ENCODE peak calls at places on chromosomes 12 and 14, in ten cellular contexts. One of them, this sample, is unnamed.

GRCh38 chr12:118150625-118151024 is 14.7 kb downstream of the PEBP1 start:
- DNase-seq in MCF 10A: no peak
- DNase-seq in HFF-Myc: no peak
- DNase-seq in glutamatergic neuron: no peak
- DNase-seq in cardiac fibroblast: no peak
- DNase-seq in nephron progenitor cell: no peak
- DNase-seq in omental fat pad: no peak
- DNase-seq in foreskin fibroblast: no peak
- DNase-seq in GM23338: no peak
- DNase-seq in GM20000: no peak
- DNase-seq in this sample: no peak

GRCh38 chr12:19726122-19726521 is 286.8 kb downstream of the AEBP2 start:
- DNase-seq in omental fat pad: no peak
- DNase-seq in foreskin fibroblast: no peak
- DNase-seq in GM20000: no peak
- DNase-seq in MCF 10A: no peak
- DNase-seq in nephron progenitor cell: no peak
- DNase-seq in GM23338: no peak
- DNase-seq in glutamatergic neuron: no peak
- DNase-seq in HFF-Myc: no peak
- DNase-seq in cardiac fibroblast: no peak
- DNase-seq in this sample: no peak

GRCh38 chr12:127767631-127768030 is 499.3 kb upstream of the TMEM132C start:
- DNase-seq in MCF 10A: no peak
- DNase-seq in GM23338: no peak
- DNase-seq in cardiac fibroblast: no peak
- DNase-seq in nephron progenitor cell: no peak
- DNase-seq in omental fat pad: no peak
- DNase-seq in glutamatergic neuron: no peak
- DNase-seq in GM20000: no peak
- DNase-seq in HFF-Myc: no peak
- DNase-seq in foreskin fibroblast: no peak
- DNase-seq in this sample: no peak

GRCh38 chr14:92717571-92718042 is 30.8 kb downstream of the LGMN start:
- DNase-seq in HFF-Myc: no peak
- DNase-seq in GM23338: no peak
- DNase-seq in MCF 10A: no peak
- DNase-seq in foreskin fibroblast: no peak
- DNase-seq in glutamatergic neuron: no peak
- DNase-seq in nephron progenitor cell: no peak
- DNase-seq in cardiac fibroblast: no peak
- DNase-seq in omental fat pad: no peak
- DNase-seq in GM20000: no peak
- DNase-seq in this sample: no peak

GRCh38 chr12:29376118-29376517 is 4.9 kb downstream of the ERGIC2 start:
- DNase-seq in glutamatergic neuron: no peak
- DNase-seq in nephron progenitor cell: no peak
- DNase-seq in GM23338: no peak
- DNase-seq in GM20000: no peak
- DNase-seq in HFF-Myc: no peak
- DNase-seq in cardiac fibroblast: no peak
- DNase-seq in omental fat pad: no peak
- DNase-seq in foreskin fibroblast: no peak
- DNase-seq in MCF 10A: no peak
- DNase-seq in this sample: no peak

GRCh38 chr14:89282191-89282590 is 134.8 kb downstream of the FOXN3 start:
- DNase-seq in HFF-Myc: no peak
- DNase-seq in glutamatergic neuron: no peak
- DNase-seq in nephron progenitor cell: no peak
- DNase-seq in GM23338: no peak
- DNase-seq in GM20000: no peak
- DNase-seq in foreskin fibroblast: no peak
- DNase-seq in cardiac fibroblast: no peak
- DNase-seq in omental fat pad: no peak
- DNase-seq in MCF 10A: no peak
- DNase-seq in this sample: no peak

GRCh38 chr12:91177380-91177779 is 5.2 kb downstream of the DCN start:
- DNase-seq in MCF 10A: no peak
- DNase-seq in nephron progenitor cell: no peak
- DNase-seq in cardiac fibroblast: no peak
- DNase-seq in GM20000: no peak
- DNase-seq in omental fat pad: no peak
- DNase-seq in GM23338: no peak
- DNase-seq in glutamatergic neuron: no peak
- DNase-seq in foreskin fibroblast: no peak
- DNase-seq in HFF-Myc: no peak
- DNase-seq in this sample: no peak

GRCh38 chr12:19404232-19404880 is 34.9 kb upstream of the AEBP2 start:
- DNase-seq in foreskin fibroblast: no peak
- DNase-seq in GM20000: no peak
- DNase-seq in GM23338: no peak
- DNase-seq in cardiac fibroblast: no peak
- DNase-seq in HFF-Myc: no peak
- DNase-seq in omental fat pad: no peak
- DNase-seq in glutamatergic neuron: no peak
- DNase-seq in nephron progenitor cell: no peak
- DNase-seq in MCF 10A: no peak
- DNase-seq in this sample: no peak

GRCh38 chr14:77812028-77812427 is 12.1 kb downstream of the ADCK1 start:
- DNase-seq in glutamatergic neuron: no peak
- DNase-seq in omental fat pad: no peak
- DNase-seq in HFF-Myc: no peak
- DNase-seq in MCF 10A: no peak
- DNase-seq in GM20000: no peak
- DNase-seq in cardiac fibroblast: no peak
- DNase-seq in foreskin fibroblast: no peak
- DNase-seq in GM23338: no peak
- DNase-seq in nephron progenitor cell: no peak
- DNase-seq in this sample: no peak

GRCh38 chr12:133080051-133080618 is 588 bp upstream of the ZNF140 start:
- DNase-seq in foreskin fibroblast: peak
- DNase-seq in HFF-Myc: peak
- DNase-seq in omental fat pad: peak
- DNase-seq in cardiac fibroblast: peak
- DNase-seq in GM23338: peak
- DNase-seq in GM20000: peak
- DNase-seq in nephron progenitor cell: peak
- DNase-seq in MCF 10A: peak
- DNase-seq in glutamatergic neuron: peak
- DNase-seq in this sample: peak

GRCh38 chr12:133081408-133081806 is 684 bp downstream of the ZNF140 start:
- DNase-seq in GM20000: no peak
- DNase-seq in cardiac fibroblast: no peak
- DNase-seq in foreskin fibroblast: no peak
- DNase-seq in omental fat pad: no peak
- DNase-seq in HFF-Myc: no peak
- DNase-seq in GM23338: peak
- DNase-seq in nephron progenitor cell: no peak
- DNase-seq in glutamatergic neuron: no peak
- DNase-seq in MCF 10A: no peak
- DNase-seq in this sample: no peak

GRCh38 chr12:133083345-133083744 is 2.6 kb downstream of the ZNF140 start:
- DNase-seq in foreskin fibroblast: no peak
- DNase-seq in glutamatergic neuron: no peak
- DNase-seq in cardiac fibroblast: no peak
- DNase-seq in omental fat pad: no peak
- DNase-seq in HFF-Myc: no peak
- DNase-seq in GM23338: no peak
- DNase-seq in nephron progenitor cell: no peak
- DNase-seq in GM20000: no peak
- DNase-seq in MCF 10A: no peak
- DNase-seq in this sample: no peak

GRCh38 chr12:133080619-133081407 is at the start of gene ZNF140:
- DNase-seq in MCF 10A: peak
- DNase-seq in GM23338: peak
- DNase-seq in cardiac fibroblast: peak
- DNase-seq in foreskin fibroblast: peak
- DNase-seq in glutamatergic neuron: peak
- DNase-seq in omental fat pad: peak
- DNase-seq in GM20000: peak
- DNase-seq in HFF-Myc: peak
- DNase-seq in nephron progenitor cell: peak
- DNase-seq in this sample: peak
- TF ChIP-seq CTCF in MCF 10A: no peak
- TF ChIP-seq CTCF in GM23338: no peak
- TF ChIP-seq CTCF in cardiac fibroblast: peak
- TF ChIP-seq CTCF in foreskin fibroblast: no peak
- TF ChIP-seq CTCF in glutamatergic neuron: peak
- TF ChIP-seq CTCF in omental fat pad: no peak
- TF ChIP-seq CTCF in GM20000: no peak
- TF ChIP-seq CTCF in HFF-Myc: no peak
- TF ChIP-seq CTCF in nephron progenitor cell: peak
- TF ChIP-seq CTCF in this sample: no peak

GRCh38 chr14:68677476-68677875 is 115.4 kb downstream of the ZFP36L1 start:
- DNase-seq in GM23338: no peak
- DNase-seq in cardiac fibroblast: no peak
- DNase-seq in MCF 10A: peak
- DNase-seq in HFF-Myc: no peak
- DNase-seq in foreskin fibroblast: no peak
- DNase-seq in omental fat pad: no peak
- DNase-seq in GM20000: no peak
- DNase-seq in nephron progenitor cell: no peak
- DNase-seq in glutamatergic neuron: no peak
- DNase-seq in this sample: no peak

GRCh38 chr14:68675233-68675577 is 117.7 kb downstream of the ZFP36L1 start:
- DNase-seq in glutamatergic neuron: no peak
- DNase-seq in omental fat pad: no peak
- DNase-seq in MCF 10A: peak
- DNase-seq in GM23338: no peak
- DNase-seq in foreskin fibroblast: peak
- DNase-seq in cardiac fibroblast: no peak
- DNase-seq in nephron progenitor cell: no peak
- DNase-seq in GM20000: no peak
- DNase-seq in HFF-Myc: no peak
- DNase-seq in this sample: peak

GRCh38 chr14:68674538-68675232 is 118.2 kb downstream of the ZFP36L1 start:
- DNase-seq in GM23338: no peak
- DNase-seq in GM20000: no peak
- DNase-seq in omental fat pad: no peak
- DNase-seq in cardiac fibroblast: no peak
- DNase-seq in HFF-Myc: no peak
- DNase-seq in foreskin fibroblast: no peak
- DNase-seq in MCF 10A: no peak
- DNase-seq in nephron progenitor cell: no peak
- DNase-seq in glutamatergic neuron: no peak
- DNase-seq in this sample: peak

GRCh38 chr14:68677901-68678300 is 115.0 kb downstream of the ZFP36L1 start:
- DNase-seq in GM20000: no peak
- DNase-seq in MCF 10A: no peak
- DNase-seq in cardiac fibroblast: no peak
- DNase-seq in omental fat pad: no peak
- DNase-seq in foreskin fibroblast: no peak
- DNase-seq in nephron progenitor cell: no peak
- DNase-seq in glutamatergic neuron: no peak
- DNase-seq in HFF-Myc: no peak
- DNase-seq in GM23338: no peak
- DNase-seq in this sample: no peak

DNA sequence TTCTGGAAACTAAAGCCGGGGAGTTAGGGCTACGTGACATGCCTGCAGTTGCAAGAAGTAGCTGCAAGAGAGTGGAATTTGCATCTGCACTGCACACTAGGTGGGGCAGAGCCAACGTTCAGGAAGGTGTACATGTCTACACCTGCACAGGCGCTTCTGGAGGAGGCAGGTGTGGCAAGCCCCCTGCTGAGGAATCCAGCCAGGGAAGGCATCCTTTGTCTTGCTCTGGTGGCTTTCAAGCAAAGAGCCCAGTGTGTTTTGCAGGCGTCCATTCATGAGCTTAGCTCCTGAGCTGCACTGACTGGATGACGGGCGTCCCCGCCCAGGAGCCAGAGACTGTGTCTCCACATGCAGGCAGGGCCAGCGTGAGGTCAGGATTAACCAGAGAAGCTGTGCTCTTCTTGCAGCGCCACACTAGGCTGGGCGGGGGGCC is 116.3 kb downstream of the ZFP36L1 start:
- DNase-seq in GM20000: no peak
- DNase-seq in nephron progenitor cell: no peak
- DNase-seq in HFF-Myc: no peak
- DNase-seq in GM23338: no peak
- DNase-seq in cardiac fibroblast: no peak
- DNase-seq in omental fat pad: no peak
- DNase-seq in MCF 10A: peak
- DNase-seq in glutamatergic neuron: no peak
- DNase-seq in foreskin fibroblast: no peak
- DNase-seq in this sample: no peak
- TF ChIP-seq CTCF in GM20000: no peak
- TF ChIP-seq CTCF in nephron progenitor cell: no peak
- TF ChIP-seq CTCF in HFF-Myc: no peak
- TF ChIP-seq CTCF in GM23338: no peak
- TF ChIP-seq CTCF in cardiac fibroblast: no peak
- TF ChIP-seq CTCF in omental fat pad: no peak
- TF ChIP-seq CTCF in MCF 10A: no peak
- TF ChIP-seq CTCF in glutamatergic neuron: no peak
- TF ChIP-seq CTCF in foreskin fibroblast: no peak
- TF ChIP-seq CTCF in this sample: no peak

DNA sequence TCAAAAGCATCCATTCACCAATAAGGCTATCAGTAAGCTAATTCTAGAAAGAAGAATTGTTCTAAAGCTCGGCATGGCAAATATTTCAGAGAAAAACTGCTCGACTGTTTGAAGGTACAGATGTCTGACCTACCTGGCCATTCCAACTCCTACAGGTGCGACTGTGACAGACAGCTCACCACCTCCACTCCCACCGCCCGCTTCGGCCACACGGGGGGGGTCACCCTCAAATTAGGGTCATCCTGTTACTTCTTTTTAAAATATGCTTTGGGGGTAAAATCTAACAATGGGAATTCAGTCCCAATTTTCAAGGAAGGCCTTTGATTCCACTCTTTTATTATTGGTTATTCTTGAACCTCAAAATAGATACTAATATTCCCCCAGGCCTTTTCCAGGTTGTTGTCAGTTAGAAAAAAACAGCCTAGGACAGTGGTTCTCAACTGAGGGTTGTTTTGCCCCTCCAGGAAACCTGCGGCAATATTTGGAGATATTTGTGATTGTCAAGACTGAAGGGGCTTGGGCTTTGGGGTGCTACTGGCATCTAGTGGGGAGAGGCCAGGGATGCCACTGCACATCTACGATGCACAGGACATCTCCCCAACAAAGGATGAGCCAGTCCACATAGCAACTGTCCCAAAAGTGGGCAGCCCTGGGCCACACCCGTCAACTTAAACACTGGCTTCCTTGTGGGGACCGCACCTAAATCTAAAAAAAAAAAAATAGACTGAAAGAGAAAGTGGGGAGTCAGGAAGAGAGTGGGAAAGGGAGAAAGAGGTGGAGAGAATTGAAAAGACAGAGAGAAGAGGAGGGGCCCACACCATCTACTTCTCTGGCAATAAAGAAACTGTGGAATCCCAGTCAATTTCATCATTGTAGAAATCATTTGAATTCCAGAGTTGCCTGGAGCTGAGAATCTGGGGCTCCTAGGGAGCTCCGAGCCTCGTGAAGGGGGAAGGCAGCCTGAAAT is 81.0 kb downstream of the BCL11B start:
- DNase-seq in HFF-Myc: no peak
- DNase-seq in cardiac fibroblast: no peak
- DNase-seq in GM20000: no peak
- DNase-seq in MCF 10A: peak
- DNase-seq in GM23338: peak
- DNase-seq in nephron progenitor cell: no peak
- DNase-seq in omental fat pad: no peak
- DNase-seq in glutamatergic neuron: no peak
- DNase-seq in foreskin fibroblast: no peak
- DNase-seq in this sample: no peak
- TF ChIP-seq CTCF in HFF-Myc: no peak
- TF ChIP-seq CTCF in cardiac fibroblast: no peak
- TF ChIP-seq CTCF in GM20000: no peak
- TF ChIP-seq CTCF in MCF 10A: peak
- TF ChIP-seq CTCF in GM23338: no peak
- TF ChIP-seq CTCF in nephron progenitor cell: no peak
- TF ChIP-seq CTCF in omental fat pad: no peak
- TF ChIP-seq CTCF in glutamatergic neuron: no peak
- TF ChIP-seq CTCF in foreskin fibroblast: no peak
- TF ChIP-seq CTCF in this sample: no peak

GRCh38 chr12:49587174-49587908 is 18.1 kb downstream of the FAM186B start:
- DNase-seq in HFF-Myc: no peak
- DNase-seq in MCF 10A: no peak
- DNase-seq in cardiac fibroblast: no peak
- DNase-seq in nephron progenitor cell: no peak
- DNase-seq in GM23338: peak
- DNase-seq in foreskin fibroblast: no peak
- DNase-seq in glutamatergic neuron: no peak
- DNase-seq in omental fat pad: no peak
- DNase-seq in GM20000: no peak
- DNase-seq in this sample: no peak
- TF ChIP-seq CTCF in HFF-Myc: no peak
- TF ChIP-seq CTCF in MCF 10A: no peak
- TF ChIP-seq CTCF in cardiac fibroblast: no peak
- TF ChIP-seq CTCF in nephron progenitor cell: no peak
- TF ChIP-seq CTCF in GM23338: peak
- TF ChIP-seq CTCF in foreskin fibroblast: no peak
- TF ChIP-seq CTCF in glutamatergic neuron: no peak
- TF ChIP-seq CTCF in omental fat pad: no peak
- TF ChIP-seq CTCF in GM20000: no peak
- TF ChIP-seq CTCF in this sample: no peak

This sample was measured in suprapubic skin.